ENCODE peak calls at places on chromosomes 13 and 19, in ten cellular contexts. One of them, this sample, is unnamed. For H4K20me1, the result is how much of the 10 kb centered on the place peaks cover.

GRCh38 chr13:33218020-33218419 is 67.5 kb downstream of the STARD13 start:
- DNase-seq in SK-N-SH: no peak
- DNase-seq in GM23338: peak
- DNase-seq in neural progenitor cell: no peak
- DNase-seq in MM.1S: no peak
- DNase-seq in astrocyte: peak
- DNase-seq in DND-41: no peak
- DNase-seq in fibroblast of lung: peak
- DNase-seq in IMR-90: peak
- DNase-seq in PC-9: peak
- DNase-seq in this sample: no peak

GRCh38 chr13:36758345-36758744 is 60.7 kb upstream of the RFXAP start:
- DNase-seq in IMR-90: no peak
- DNase-seq in fibroblast of lung: no peak
- DNase-seq in PC-9: peak
- DNase-seq in GM23338: no peak
- DNase-seq in DND-41: no peak
- DNase-seq in neural progenitor cell: no peak
- DNase-seq in MM.1S: no peak
- DNase-seq in astrocyte: no peak
- DNase-seq in SK-N-SH: peak
- DNase-seq in this sample: no peak

GRCh38 chr13:69274231-69274630 is 833.4 kb upstream of the ATXN8OS start:
- DNase-seq in IMR-90: no peak
- DNase-seq in astrocyte: no peak
- DNase-seq in neural progenitor cell: no peak
- DNase-seq in SK-N-SH: no peak
- DNase-seq in GM23338: no peak
- DNase-seq in PC-9: no peak
- DNase-seq in fibroblast of lung: no peak
- DNase-seq in DND-41: no peak
- DNase-seq in MM.1S: no peak
- DNase-seq in this sample: no peak

GRCh38 chr19:9014809-9015208 is 4.6 kb upstream of the MUC16 start:
- DNase-seq in SK-N-SH: no peak
- DNase-seq in IMR-90: no peak
- DNase-seq in astrocyte: no peak
- DNase-seq in DND-41: no peak
- DNase-seq in PC-9: no peak
- DNase-seq in fibroblast of lung: no peak
- DNase-seq in MM.1S: no peak
- DNase-seq in neural progenitor cell: no peak
- DNase-seq in GM23338: no peak
- DNase-seq in this sample: no peak

GRCh38 chr19:1651061-1651547 is 1.3 kb downstream of the TCF3 start:
- DNase-seq in neural progenitor cell: peak
- DNase-seq in GM23338: peak
- DNase-seq in PC-9: no peak
- DNase-seq in DND-41: peak
- DNase-seq in SK-N-SH: peak
- DNase-seq in astrocyte: no peak
- DNase-seq in fibroblast of lung: peak
- DNase-seq in IMR-90: peak
- DNase-seq in MM.1S: peak
- DNase-seq in this sample: no peak

GRCh38 chr13:21675095-21676007 is 4.5 kb downstream of the FGF9 start:
- DNase-seq in fibroblast of lung: no peak
- DNase-seq in GM23338: peak
- DNase-seq in astrocyte: no peak
- DNase-seq in SK-N-SH: peak
- DNase-seq in DND-41: no peak
- DNase-seq in PC-9: no peak
- DNase-seq in IMR-90: no peak
- DNase-seq in MM.1S: peak
- DNase-seq in neural progenitor cell: peak
- DNase-seq in this sample: no peak

GRCh38 chr13:39505151-39505550 is 97.8 kb downstream of the LHFPL6 start:
- DNase-seq in PC-9: no peak
- DNase-seq in SK-N-SH: no peak
- DNase-seq in IMR-90: no peak
- DNase-seq in GM23338: no peak
- DNase-seq in fibroblast of lung: no peak
- DNase-seq in neural progenitor cell: no peak
- DNase-seq in astrocyte: no peak
- DNase-seq in MM.1S: no peak
- DNase-seq in DND-41: no peak
- DNase-seq in this sample: no peak

GRCh38 chr13:28754698-28755545 is 36.2 kb upstream of the SLC46A3 start:
- DNase-seq in GM23338: peak
- DNase-seq in PC-9: no peak
- DNase-seq in neural progenitor cell: no peak
- DNase-seq in fibroblast of lung: no peak
- DNase-seq in astrocyte: no peak
- DNase-seq in DND-41: peak
- DNase-seq in IMR-90: peak
- DNase-seq in MM.1S: no peak
- DNase-seq in SK-N-SH: peak
- DNase-seq in this sample: peak

GRCh38 chr13:89982406-89983085 is 1364.9 kb upstream of the MIR17HG start:
- DNase-seq in IMR-90: no peak
- DNase-seq in GM23338: no peak
- DNase-seq in MM.1S: no peak
- DNase-seq in neural progenitor cell: no peak
- DNase-seq in astrocyte: peak
- DNase-seq in fibroblast of lung: peak
- DNase-seq in SK-N-SH: no peak
- DNase-seq in DND-41: no peak
- DNase-seq in PC-9: no peak
- DNase-seq in this sample: no peak

GRCh38 chr19:23095406-23095805 is 21.4 kb upstream of the ZNF730 start:
- DNase-seq in PC-9: no peak
- DNase-seq in astrocyte: no peak
- DNase-seq in neural progenitor cell: no peak
- DNase-seq in SK-N-SH: no peak
- DNase-seq in fibroblast of lung: no peak
- DNase-seq in GM23338: no peak
- DNase-seq in MM.1S: no peak
- DNase-seq in DND-41: no peak
- DNase-seq in IMR-90: no peak
- DNase-seq in this sample: no peak

GRCh38 chr19:13463296-13463695 is 43.0 kb downstream of the CACNA1A start:
- DNase-seq in IMR-90: peak
- DNase-seq in astrocyte: no peak
- DNase-seq in DND-41: peak
- DNase-seq in GM23338: peak
- DNase-seq in MM.1S: peak
- DNase-seq in PC-9: peak
- DNase-seq in fibroblast of lung: peak
- DNase-seq in SK-N-SH: no peak
- DNase-seq in neural progenitor cell: peak
- DNase-seq in this sample: no peak

GRCh38 chr19:18271433-18271841 is 2.8 kb downstream of the IQCN start:
- DNase-seq in MM.1S: no peak
- DNase-seq in IMR-90: no peak
- DNase-seq in SK-N-SH: no peak
- DNase-seq in neural progenitor cell: no peak
- DNase-seq in astrocyte: no peak
- DNase-seq in GM23338: no peak
- DNase-seq in fibroblast of lung: no peak
- DNase-seq in PC-9: no peak
- DNase-seq in DND-41: no peak
- DNase-seq in this sample: no peak

GRCh38 chr19:18269336-18269735 is 4.9 kb downstream of the IQCN start:
- DNase-seq in fibroblast of lung: no peak
- DNase-seq in IMR-90: no peak
- DNase-seq in astrocyte: no peak
- DNase-seq in neural progenitor cell: no peak
- DNase-seq in DND-41: no peak
- DNase-seq in SK-N-SH: no peak
- DNase-seq in MM.1S: no peak
- DNase-seq in GM23338: no peak
- DNase-seq in PC-9: no peak
- DNase-seq in this sample: no peak

GRCh38 chr19:18273566-18274302 is 518 bp downstream of the IQCN start:
- DNase-seq in DND-41: no peak
- DNase-seq in astrocyte: no peak
- DNase-seq in MM.1S: no peak
- DNase-seq in SK-N-SH: no peak
- DNase-seq in fibroblast of lung: no peak
- DNase-seq in IMR-90: no peak
- DNase-seq in GM23338: no peak
- DNase-seq in neural progenitor cell: no peak
- DNase-seq in PC-9: no peak
- DNase-seq in this sample: no peak

GRCh38 chr19:18266863-18267686 is 7.2 kb downstream of the IQCN start:
- DNase-seq in DND-41: no peak
- DNase-seq in GM23338: no peak
- DNase-seq in PC-9: no peak
- DNase-seq in astrocyte: no peak
- DNase-seq in fibroblast of lung: no peak
- DNase-seq in MM.1S: no peak
- DNase-seq in IMR-90: no peak
- DNase-seq in neural progenitor cell: no peak
- DNase-seq in SK-N-SH: no peak
- DNase-seq in this sample: no peak

DNA sequence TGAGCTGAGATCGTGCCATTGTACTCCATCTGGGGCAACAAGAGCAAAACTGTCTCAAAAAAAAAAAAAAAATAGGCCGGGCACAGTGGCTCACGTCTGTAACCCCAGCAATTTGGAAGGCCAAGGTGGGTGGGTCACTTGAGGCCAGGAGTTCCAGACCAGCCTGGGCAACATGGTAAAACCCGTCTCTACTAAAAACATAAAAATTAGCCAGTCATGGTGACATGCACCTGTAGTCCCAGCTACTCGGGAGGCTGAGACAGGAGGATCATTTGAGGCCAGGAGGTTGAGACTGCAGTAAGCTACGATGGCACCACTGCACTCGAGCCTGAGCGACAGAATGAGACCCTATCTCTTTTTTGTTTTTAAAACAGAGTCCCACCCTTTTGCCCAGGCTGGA is 3.9 kb downstream of the IQCN start:
- DNase-seq in fibroblast of lung: no peak
- DNase-seq in PC-9: no peak
- DNase-seq in DND-41: no peak
- DNase-seq in astrocyte: no peak
- DNase-seq in SK-N-SH: no peak
- DNase-seq in GM23338: no peak
- DNase-seq in MM.1S: no peak
- DNase-seq in neural progenitor cell: no peak
- DNase-seq in IMR-90: no peak
- DNase-seq in this sample: no peak
- H4K20me1 ChIP-seq in fibroblast of lung: under half
- H4K20me1 ChIP-seq in PC-9: under half
- H4K20me1 ChIP-seq in DND-41: under half
- H4K20me1 ChIP-seq in astrocyte: under half
- H4K20me1 ChIP-seq in SK-N-SH: half or more
- H4K20me1 ChIP-seq in GM23338: under half
- H4K20me1 ChIP-seq in MM.1S: under half
- H4K20me1 ChIP-seq in neural progenitor cell: under half
- H4K20me1 ChIP-seq in IMR-90: under half
- H4K20me1 ChIP-seq in this sample: under half

DNA sequence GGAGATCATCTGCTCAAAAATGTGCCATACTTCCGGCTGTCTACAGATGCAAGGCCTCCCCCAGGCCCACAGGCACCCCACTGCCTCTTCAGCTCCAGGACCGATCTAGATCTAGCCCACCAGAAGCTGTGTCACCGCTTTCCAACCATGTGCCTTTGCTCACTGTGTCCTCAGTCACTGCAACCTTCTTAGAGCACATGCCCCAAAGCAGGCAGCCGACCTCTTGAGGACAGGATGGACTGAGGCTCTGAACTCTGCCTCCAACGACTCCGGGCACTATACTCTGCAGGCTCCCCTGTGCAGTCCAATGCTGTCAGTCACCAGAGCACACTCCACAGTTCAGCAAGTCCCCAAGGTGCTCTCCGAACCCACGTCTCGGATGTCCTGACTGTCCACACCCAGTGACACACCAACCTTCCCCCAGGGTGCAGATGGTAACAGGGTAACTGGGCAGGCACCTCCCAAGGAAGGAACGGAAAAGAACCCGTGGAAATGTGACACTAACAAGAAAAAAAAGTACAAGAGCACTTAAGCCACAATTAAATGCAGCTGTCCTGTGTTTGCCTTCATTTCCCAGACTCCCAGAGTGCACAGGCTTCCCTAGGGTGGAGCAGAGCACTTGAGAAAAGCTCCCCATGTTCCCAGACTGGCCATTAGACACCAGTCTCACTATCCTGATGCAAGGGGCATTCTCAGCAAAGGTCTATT is 4.8 kb downstream of the STK24 start:
- DNase-seq in DND-41: peak
- DNase-seq in MM.1S: peak
- DNase-seq in neural progenitor cell: no peak
- DNase-seq in fibroblast of lung: peak
- DNase-seq in GM23338: no peak
- DNase-seq in IMR-90: peak
- DNase-seq in SK-N-SH: peak
- DNase-seq in PC-9: peak
- DNase-seq in astrocyte: peak
- DNase-seq in this sample: no peak
- H4K20me1 ChIP-seq in DND-41: half or more
- H4K20me1 ChIP-seq in MM.1S: under half
- H4K20me1 ChIP-seq in neural progenitor cell: half or more
- H4K20me1 ChIP-seq in fibroblast of lung: under half
- H4K20me1 ChIP-seq in GM23338: half or more
- H4K20me1 ChIP-seq in IMR-90: half or more
- H4K20me1 ChIP-seq in SK-N-SH: half or more
- H4K20me1 ChIP-seq in PC-9: half or more
- H4K20me1 ChIP-seq in astrocyte: half or more
- H4K20me1 ChIP-seq in this sample: under half

DNA sequence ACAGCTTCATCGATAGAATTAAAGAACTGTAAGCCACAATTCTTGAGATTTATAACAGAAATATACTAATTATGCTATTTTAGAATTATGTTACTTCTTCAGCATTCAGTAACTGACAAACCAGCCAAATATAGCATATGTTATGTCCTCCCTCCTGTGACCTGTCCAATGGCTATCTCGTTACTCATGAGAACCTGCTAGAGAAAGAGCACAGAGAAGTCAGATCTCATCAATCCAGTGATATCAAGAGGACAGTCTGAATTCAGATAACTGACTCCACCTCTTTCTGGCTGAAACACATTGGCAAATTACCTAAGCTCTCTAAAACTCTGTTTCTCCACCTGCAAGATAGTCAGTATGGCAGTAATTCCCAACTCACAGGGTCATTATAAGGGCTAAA is 170.4 kb downstream of the FGF14 start:
- DNase-seq in GM23338: no peak
- DNase-seq in astrocyte: no peak
- DNase-seq in fibroblast of lung: no peak
- DNase-seq in IMR-90: no peak
- DNase-seq in DND-41: no peak
- DNase-seq in SK-N-SH: no peak
- DNase-seq in neural progenitor cell: no peak
- DNase-seq in MM.1S: no peak
- DNase-seq in PC-9: no peak
- DNase-seq in this sample: no peak
- H4K20me1 ChIP-seq in GM23338: under half
- H4K20me1 ChIP-seq in astrocyte: under half
- H4K20me1 ChIP-seq in fibroblast of lung: under half
- H4K20me1 ChIP-seq in IMR-90: under half
- H4K20me1 ChIP-seq in DND-41: under half
- H4K20me1 ChIP-seq in SK-N-SH: under half
- H4K20me1 ChIP-seq in neural progenitor cell: under half
- H4K20me1 ChIP-seq in MM.1S: under half
- H4K20me1 ChIP-seq in PC-9: under half
- H4K20me1 ChIP-seq in this sample: under half

GRCh38 chr19:18502236-18502632 is 19.6 kb downstream of the ELL start:
- DNase-seq in astrocyte: no peak
- DNase-seq in fibroblast of lung: no peak
- DNase-seq in IMR-90: no peak
- DNase-seq in MM.1S: no peak
- DNase-seq in GM23338: no peak
- DNase-seq in neural progenitor cell: no peak
- DNase-seq in DND-41: no peak
- DNase-seq in PC-9: no peak
- DNase-seq in SK-N-SH: no peak
- DNase-seq in this sample: no peak
- H4K20me1 ChIP-seq in astrocyte: half or more
- H4K20me1 ChIP-seq in fibroblast of lung: under half
- H4K20me1 ChIP-seq in IMR-90: half or more
- H4K20me1 ChIP-seq in MM.1S: half or more
- H4K20me1 ChIP-seq in GM23338: under half
- H4K20me1 ChIP-seq in neural progenitor cell: half or more
- H4K20me1 ChIP-seq in DND-41: half or more
- H4K20me1 ChIP-seq in PC-9: half or more
- H4K20me1 ChIP-seq in SK-N-SH: half or more
- H4K20me1 ChIP-seq in this sample: under half

This sample was measured in H1.